ENCODE peak calls at places on chromosome 1, in seven cellular contexts. L is thoracic aorta, P is PC-3, K is pancreas, Y is lung, F is bronchial epithelial cell, Z is mucosa of descending colon. T is an unnamed sample.

GRCh38 chr1:111192643-111193519 is 7.6 kb downstream of the DENND2D start:
- DNase-seq in L (no peak), P (no peak), K (no peak), Y (no peak), F (peak; percentile 29), Z (no peak), T (no peak)

GRCh38 chr1:231340328-231341013 is 2.4 kb downstream of the SPRTN start:
- DNase-seq in L (no peak), P (peak; percentile 12), K (no peak), Y (no peak), F (no peak), Z (no peak), T (no peak)

GRCh38 chr1:233679598-233679997 is 65.7 kb downstream of the KCNK1 start:
- DNase-seq in L (no peak), P (no peak), K (no peak), Y (no peak), F (no peak), Z (no peak), T (no peak)

GRCh38 chr1:66351913-66352312 is 182.0 kb upstream of the SGIP1 start:
- DNase-seq in L (no peak), P (no peak), K (no peak), Y (no peak), F (no peak), Z (no peak), T (no peak)

GRCh38 chr1:44828003-44828651 is 14.9 kb downstream of the PTCH2 start:
- DNase-seq in L (no peak), P (no peak), K (peak; percentile 64), Y (no peak), F (no peak), Z (peak; percentile 50), T (no peak)

GRCh38 chr1:49163041-49163440 is 386.4 kb upstream of the BEND5 start:
- DNase-seq in L (no peak), P (peak; percentile 90), K (no peak), Y (no peak), F (peak; percentile 66), Z (no peak), T (no peak)

GRCh38 chr1:244049142-244049968 is 1.7 kb upstream of the ZBTB18 start:
- DNase-seq in L (no peak), P (peak; percentile 38), K (peak; percentile 86), Y (no peak), F (no peak), Z (peak; percentile 70), T (no peak)

GRCh38 chr1:43445618-43446387 is 7.9 kb downstream of the HYI start:
- DNase-seq in L (no peak), P (no peak), K (no peak), Y (no peak), F (no peak), Z (no peak), T (no peak)

GRCh38 chr1:153985341-153985912 is 712 bp downstream of the RAB13 start:
- DNase-seq in L (no peak), P (no peak), K (peak; percentile 25), Y (peak; percentile 54), F (no peak), Z (no peak), T (no peak)

GRCh38 chr1:21927531-21928237 is 9.4 kb downstream of the HSPG2 start:
- DNase-seq in L (no peak), P (no peak), K (no peak), Y (no peak), F (no peak), Z (peak; percentile 93), T (no peak)

GRCh38 chr1:87106158-87106557 is 191.7 kb downstream of the HS2ST1 start:
- DNase-seq in L (no peak), P (no peak), K (no peak), Y (no peak), F (no peak), Z (no peak), T (no peak)

DNA sequence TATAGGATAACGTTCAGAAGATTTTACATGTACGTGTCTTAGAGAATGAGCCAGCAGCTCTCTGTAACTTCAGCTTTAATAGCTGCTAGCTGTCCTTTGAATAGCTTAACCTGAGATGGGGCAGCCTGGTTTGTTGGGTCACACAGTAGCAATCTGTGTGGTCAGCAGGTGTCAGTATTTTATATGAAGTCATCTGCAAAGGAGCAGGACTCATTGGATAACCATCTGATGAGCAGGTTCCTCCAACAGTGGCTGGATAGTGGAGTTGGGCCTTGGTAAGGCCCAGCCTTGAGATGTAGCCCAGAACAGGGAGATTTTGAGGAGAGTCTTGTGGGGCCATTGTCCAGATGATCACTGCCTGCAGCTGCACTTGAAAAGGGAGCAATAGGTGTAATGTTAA is 6.4 kb downstream of the GSTM5 start:
- DNase-seq in L (no peak), P (peak; percentile 24), K (no peak), Y (peak; percentile 14), F (no peak), Z (no peak), T (peak; percentile 19)
- TF ChIP-seq CTCF in L (no peak), P (peak; percentile 28), K (no peak), Y (no peak), F (no peak), Z (no peak), T (peak; percentile 35)

DNA sequence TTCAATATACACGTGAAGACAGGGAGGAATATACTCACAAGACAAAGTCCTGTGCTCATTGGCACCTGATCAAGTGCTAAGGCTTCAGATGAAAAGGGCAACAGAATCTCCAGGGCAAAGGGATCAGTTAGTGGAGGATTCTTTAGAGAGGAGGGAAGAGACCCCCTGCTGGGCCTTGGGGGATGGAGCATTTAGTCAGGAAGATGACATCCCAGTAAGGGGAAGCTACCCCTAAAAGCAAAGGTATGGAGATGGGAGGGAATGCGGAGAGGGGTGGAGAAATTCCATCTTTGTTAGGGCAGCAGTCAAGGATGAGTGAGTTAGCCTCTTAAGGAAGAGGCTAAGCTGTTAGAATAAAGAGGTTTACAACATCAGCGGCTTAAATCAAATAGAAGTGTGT is 67.4 kb downstream of the ST6GALNAC3 start:
- DNase-seq in L (no peak), P (no peak), K (no peak), Y (no peak), F (no peak), Z (no peak), T (no peak)
- H3K4me3 ChIP-seq in L (no peak overlapping the region), P (no peak overlapping the region), K (no peak overlapping the region), Y (no peak overlapping the region), F (no peak overlapping the region), Z (no peak overlapping the region), T (no peak overlapping the region)

GRCh38 chr1:228416217-228416971 is at the start of gene TRIM17:
- DNase-seq in L (no peak), P (no peak), K (peak; percentile 78), Y (peak; percentile 37), F (no peak), Z (no peak), T (no peak)
- TF ChIP-seq CTCF in L (no peak), P (no peak), K (peak; percentile 34), Y (no peak), F (peak; percentile 56), Z (no peak), T (no peak)

GRCh38 chr1:223706077-223706988 is 6.0 kb upstream of the CAPN2 start:
- DNase-seq in L (no peak), P (peak; percentile 89), K (no peak), Y (peak; percentile 72), F (peak; percentile 45), Z (no peak), T (peak; percentile 61)
- H3K4me3 ChIP-seq in L (no peak overlapping the region), P (peak overlapping the region; percentile 13), K (no peak overlapping the region), Y (no peak overlapping the region), F (no peak overlapping the region), Z (no peak overlapping the region), T (no peak overlapping the region)

DNA sequence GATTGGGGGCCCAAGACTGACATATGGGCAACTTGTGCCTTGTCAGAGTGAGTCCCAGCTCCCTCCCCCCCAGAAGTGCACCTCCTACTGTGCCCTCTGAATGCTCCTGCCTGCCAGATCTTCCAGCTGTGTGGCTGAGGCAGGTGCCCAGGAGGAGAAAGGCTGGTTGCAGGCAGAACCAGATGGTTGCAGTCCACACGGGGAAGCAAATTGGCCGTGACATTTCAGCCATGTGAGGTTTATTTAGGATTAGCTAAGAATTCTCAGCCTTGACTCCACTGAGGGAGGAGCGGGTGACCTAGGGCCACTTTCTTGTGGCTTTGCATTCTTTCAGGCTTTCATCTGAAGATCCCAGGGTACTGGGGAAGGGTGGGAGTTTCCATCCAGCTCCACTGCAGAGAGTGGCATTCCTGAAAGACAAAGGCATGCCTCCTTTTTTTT is 33.8 kb downstream of the PEX14 start:
- DNase-seq in L (no peak), P (no peak), K (no peak), Y (no peak), F (no peak), Z (no peak), T (no peak)
- TF ChIP-seq CTCF in L (no peak), P (no peak), K (no peak), Y (no peak), F (no peak), Z (no peak), T (no peak)

DNA sequence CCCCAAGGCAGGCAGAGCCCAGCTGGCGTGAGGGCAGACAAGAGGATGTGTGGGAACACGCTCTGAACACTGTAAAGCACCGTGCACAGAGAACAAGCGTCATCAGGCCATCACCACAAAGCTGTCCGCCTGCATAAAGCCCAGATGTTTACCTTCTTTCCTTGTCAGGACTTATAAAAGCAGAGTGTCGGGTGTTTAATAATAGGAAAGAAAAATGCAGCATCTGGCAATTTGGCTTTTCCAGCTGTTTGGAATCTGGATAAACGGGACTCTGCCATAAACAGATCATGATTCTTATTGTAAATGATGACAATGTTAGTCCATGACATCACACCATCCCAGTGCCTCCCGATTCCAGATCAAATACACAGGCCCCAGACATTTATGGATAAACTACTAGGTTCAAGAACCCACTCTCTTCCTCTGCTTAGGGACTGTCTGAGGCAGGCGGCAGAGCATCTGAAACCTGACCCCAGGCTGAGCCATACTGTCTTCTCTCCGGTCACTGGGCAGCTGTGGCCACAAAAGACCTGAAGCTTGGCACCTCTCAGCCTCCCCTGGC is 4.2 kb downstream of the GLIS1 start:
- DNase-seq in L (no peak), P (peak; percentile 61), K (no peak), Y (no peak), F (peak; percentile 29), Z (no peak), T (no peak)
- H3K4me3 ChIP-seq in L (no peak overlapping the region), P (peak overlapping the region; percentile 37), K (no peak overlapping the region), Y (no peak overlapping the region), F (no peak overlapping the region), Z (no peak overlapping the region), T (no peak overlapping the region)

T was measured in LNCaP clone FGC.